ENCODE peak calls at places on chromosomes 2 and 18, in five cellular contexts. R, V, C, K and G are unnamed samples.

GRCh38 chr18:63303562-63303961 is 16.0 kb downstream of the BCL2 start:
- DNase-seq in R (no peak), V (no peak), C (no peak), K (no peak), G (no peak)

GRCh38 chr2:68287580-68288441 is 31.9 kb downstream of the CNRIP1 start:
- DNase-seq in R (no peak), V (no peak), C (no peak), K (no peak), G (no peak)

GRCh38 chr18:33277431-33277830 is 163.1 kb downstream of the CCDC178 start:
- DNase-seq in R (no peak), V (no peak), C (no peak), K (no peak), G (no peak)

GRCh38 chr2:102139851-102140250 is 2.7 kb upstream of the IL1R1 start:
- DNase-seq in R (no peak), V (no peak), C (no peak), K (no peak), G (no peak)

GRCh38 chr2:177239053-177239452 is 25.5 kb downstream of the NFE2L2 start:
- DNase-seq in R (no peak), V (no peak), C (no peak), K (no peak), G (no peak)

GRCh38 chr18:61569176-61569892 is 236.1 kb downstream of the CDH20 start:
- DNase-seq in R (no peak), V (no peak), C (no peak), K (no peak), G (no peak)

GRCh38 chr18:25262920-25263319 is 89.0 kb downstream of the ZNF521 start:
- DNase-seq in R (no peak), V (no peak), C (no peak), K (no peak), G (no peak)

GRCh38 chr2:209721497-209721896 is 50.1 kb upstream of the UNC80 start:
- DNase-seq in R (no peak), V (no peak), C (no peak), K (no peak), G (no peak)

GRCh38 chr2:234490239-234491074 is 6.4 kb downstream of the ARL4C start:
- DNase-seq in R (no peak), V (no peak), C (no peak), K (peak), G (no peak)

GRCh38 chr2:48993576-48993975 is 160.7 kb downstream of the FSHR start:
- DNase-seq in R (no peak), V (no peak), C (no peak), K (no peak), G (no peak)

GRCh38 chr18:30971338-30971956 is 71.1 kb downstream of the DSC3 start:
- DNase-seq in R (peak), V (no peak), C (peak), K (no peak), G (no peak)

GRCh38 chr18:63317556-63317946 is 2.0 kb downstream of the BCL2 start:
- DNase-seq in R (no peak), V (no peak), C (no peak), K (no peak), G (no peak)

GRCh38 chr2:108297436-108298141 is 8.9 kb downstream of the SULT1C2 start:
- DNase-seq in R (no peak), V (no peak), C (no peak), K (no peak), G (no peak)

GRCh38 chr18:48818329-48819254 is 132.2 kb downstream of the SMAD7 start:
- DNase-seq in R (no peak), V (peak), C (no peak), K (no peak), G (peak)

GRCh38 chr18:76168206-76168605 is 326.8 kb downstream of the ZNF516 start:
- DNase-seq in R (no peak), V (no peak), C (no peak), K (no peak), G (no peak)

GRCh38 chr2:134327367-134327766 is 73.5 kb downstream of the MGAT5 start:
- DNase-seq in R (no peak), V (no peak), C (no peak), K (no peak), G (no peak)

GRCh38 chr2:113979172-113980128 is 89.6 kb downstream of the ACTR3 start:
- DNase-seq in R (no peak), V (no peak), C (no peak), K (peak), G (no peak)

GRCh38 chr18:73791081-73791480 is 356.6 kb downstream of the FBXO15 start:
- DNase-seq in R (no peak), V (no peak), C (no peak), K (no peak), G (no peak)